ENCODE peak calls at places on chromosomes 7 and 10, in eight cellular contexts. B, W, L, A, Y, O, F and V are unnamed samples. For H3K4me1, the result is how much of the 10 kb centered on the place peaks cover.

GRCh38 chr10:133274751-133275682 is 1.7 kb downstream of the ADAM8 start:
- DNase-seq in B (no peak), W (no peak), L (no peak), A (peak), Y (peak), O (no peak), F (no peak), V (no peak)

GRCh38 chr7:148901178-148901577 is 17.1 kb upstream of the EZH2 start:
- DNase-seq in B (no peak), W (no peak), L (no peak), A (no peak), Y (no peak), O (no peak), F (no peak), V (no peak)

GRCh38 chr7:10643545-10643944 is 330.1 kb upstream of the PHF14 start:
- DNase-seq in B (no peak), W (no peak), L (no peak), A (no peak), Y (no peak), O (no peak), F (no peak), V (no peak)

GRCh38 chr10:88781206-88781605 is 21.3 kb upstream of the LIPM start:
- DNase-seq in B (no peak), W (no peak), L (no peak), A (no peak), Y (no peak), O (no peak), F (no peak), V (no peak)

GRCh38 chr7:75711634-75712494 is 26.9 kb downstream of the HIP1 start:
- DNase-seq in B (no peak), W (no peak), L (no peak), A (no peak), Y (no peak), O (no peak), F (no peak), V (no peak)

GRCh38 chr7:130294314-130294713 is 1.4 kb downstream of the CPA4 start:
- DNase-seq in B (no peak), W (no peak), L (no peak), A (no peak), Y (no peak), O (no peak), F (no peak), V (no peak)

GRCh38 chr7:100679927-100680588 is 6.5 kb downstream of the GNB2 start:
- DNase-seq in B (no peak), W (peak), L (peak), A (no peak), Y (peak), O (peak), F (no peak), V (no peak)

GRCh38 chr7:87689374-87689773 is 61.2 kb downstream of the RUNDC3B start:
- DNase-seq in B (no peak), W (no peak), L (no peak), A (no peak), Y (no peak), O (no peak), F (no peak), V (no peak)

GRCh38 chr7:70693300-70693689 is 438.6 kb upstream of the GALNT17 start:
- DNase-seq in B (no peak), W (no peak), L (peak), A (no peak), Y (no peak), O (no peak), F (peak), V (no peak)

GRCh38 chr10:113331971-113332370 is 220.9 kb upstream of the HABP2 start:
- DNase-seq in B (no peak), W (no peak), L (no peak), A (no peak), Y (no peak), O (no peak), F (no peak), V (no peak)

GRCh38 chr7:148794476-148794875 is 89.6 kb downstream of the EZH2 start:
- DNase-seq in B (no peak), W (no peak), L (no peak), A (no peak), Y (no peak), O (no peak), F (no peak), V (no peak)

GRCh38 chr7:30148951-30149459 is 14.2 kb downstream of the MTURN start:
- DNase-seq in B (no peak), W (peak), L (no peak), A (no peak), Y (no peak), O (no peak), F (no peak), V (no peak)

GRCh38 chr10:58638406-58638805 is 125.7 kb downstream of the BICC1 start:
- DNase-seq in B (peak), W (no peak), L (no peak), A (no peak), Y (no peak), O (no peak), F (no peak), V (no peak)

GRCh38 chr10:11789956-11790355 is 33.2 kb upstream of the PROSER2 start:
- DNase-seq in B (no peak), W (no peak), L (no peak), A (no peak), Y (no peak), O (no peak), F (no peak), V (no peak)

GRCh38 chr10:34717429-34717828 is 97.7 kb downstream of the PARD3 start:
- DNase-seq in B (no peak), W (no peak), L (no peak), A (no peak), Y (no peak), O (no peak), F (no peak), V (no peak)

GRCh38 chr7:30147223-30147622 is 12.4 kb downstream of the MTURN start:
- DNase-seq in B (no peak), W (no peak), L (no peak), A (no peak), Y (no peak), O (no peak), F (no peak), V (no peak)

GRCh38 chr10:50417486-50417905 is 166.2 kb upstream of the ASAH2 start:
- DNase-seq in B (no peak), W (peak), L (peak), A (no peak), Y (no peak), O (no peak), F (no peak), V (no peak)

GRCh38 chr10:122152544-122152943 is 118.6 kb upstream of the BTBD16 start:
- DNase-seq in B (no peak), W (no peak), L (no peak), A (no peak), Y (peak), O (peak), F (no peak), V (no peak)

GRCh38 chr10:124690971-124691370 is 53.2 kb downstream of the FAM53B start:
- DNase-seq in B (no peak), W (no peak), L (no peak), A (no peak), Y (no peak), O (no peak), F (no peak), V (no peak)

GRCh38 chr10:32139223-32140073 is 83.2 kb upstream of the KIF5B start:
- DNase-seq in B (peak), W (peak), L (peak), A (peak), Y (peak), O (peak), F (peak), V (peak)

GRCh38 chr10:126434235-126434634 is 46.0 kb upstream of the ADAM12 start:
- DNase-seq in B (no peak), W (no peak), L (no peak), A (no peak), Y (no peak), O (no peak), F (no peak), V (no peak)

GRCh38 chr10:93413252-93413689 is 68.9 kb downstream of the MYOF start:
- DNase-seq in B (no peak), W (no peak), L (no peak), A (no peak), Y (no peak), O (no peak), F (no peak), V (no peak)

DNA sequence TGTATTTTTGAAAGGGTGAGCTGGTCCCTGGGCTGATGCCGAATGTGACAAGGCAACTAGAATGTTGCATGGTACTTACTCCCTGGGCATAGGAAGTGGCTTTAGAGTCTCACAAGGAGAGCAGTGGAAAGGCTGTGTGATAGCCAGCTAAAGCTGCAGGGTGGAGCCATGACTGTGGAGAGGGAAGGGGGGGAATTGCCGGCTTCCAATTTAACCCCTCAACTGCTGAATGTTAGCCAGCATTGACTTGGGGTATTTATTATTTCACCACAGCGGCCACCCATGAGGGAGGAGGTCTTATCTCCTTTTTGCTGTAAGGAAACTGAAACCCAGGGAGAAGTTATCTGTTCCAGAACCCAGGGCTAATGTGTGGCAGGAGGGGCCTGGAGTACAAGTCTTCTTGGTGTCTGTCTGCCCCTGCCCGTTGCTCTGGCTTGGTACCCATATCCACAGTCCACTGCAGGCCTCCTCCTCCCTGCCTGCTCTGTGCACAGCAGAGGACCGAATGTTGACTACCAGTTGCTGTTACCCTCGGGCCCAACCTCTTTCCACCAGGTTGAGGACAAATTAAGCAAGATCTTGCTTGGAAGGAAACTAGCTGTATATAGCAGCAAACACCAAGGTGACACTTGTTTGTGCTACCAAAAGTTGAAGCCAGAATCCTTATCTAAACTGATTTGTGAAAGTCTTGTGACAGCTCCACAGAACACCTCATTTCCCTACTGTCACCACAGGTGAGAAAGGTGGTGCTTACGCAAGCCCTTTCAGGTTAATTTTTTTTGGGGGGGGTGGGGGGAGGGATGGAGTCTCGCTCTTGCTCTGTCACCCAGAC is 37.6 kb downstream of the WBP1L start:
- DNase-seq in B (no peak), W (peak), L (no peak), A (no peak), Y (no peak), O (no peak), F (no peak), V (peak)
- H3K4me1 ChIP-seq in B (under half), W (half or more), L (under half), A (under half), Y (under half), O (half or more), F (under half), V (under half)

DNA sequence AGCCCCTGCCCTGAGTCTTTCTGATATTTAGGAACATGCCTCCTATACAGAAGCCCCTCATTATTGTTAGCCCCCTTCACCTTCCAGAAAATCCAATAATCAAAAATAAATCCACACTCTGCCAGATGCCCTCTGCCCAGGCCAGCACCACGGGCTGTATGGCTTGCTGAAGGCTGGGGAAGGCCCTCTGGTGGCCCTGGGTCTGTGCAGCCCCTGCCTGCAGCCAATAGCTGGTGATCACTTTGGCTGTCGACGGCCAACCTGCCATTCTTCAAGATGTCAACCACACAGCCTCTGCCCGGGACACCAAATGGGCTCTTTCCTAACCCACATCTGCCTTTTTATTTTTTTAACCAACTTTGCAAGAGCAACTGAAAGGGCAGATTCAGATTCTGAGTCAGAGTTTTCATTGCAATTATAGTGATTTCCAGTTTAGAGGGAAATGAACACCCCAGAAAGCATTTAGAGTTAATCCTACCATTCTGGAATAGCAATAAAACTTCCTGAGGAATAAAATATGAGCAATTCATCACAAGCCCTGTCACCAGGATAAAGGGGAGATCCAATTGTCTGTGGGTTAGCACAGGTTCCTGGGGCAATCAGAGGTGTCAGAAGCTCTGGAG is 211.4 kb downstream of the GRID1 start:
- DNase-seq in B (peak), W (peak), L (peak), A (no peak), Y (no peak), O (no peak), F (no peak), V (peak)
- TF ChIP-seq CTCF in B (peak), W (peak), L (no peak), A (no peak), Y (no peak), O (no peak), F (no peak), V (peak)

GRCh38 chr10:80200687-80201086 is 4.7 kb downstream of the ANXA11 start:
- DNase-seq in B (no peak), W (no peak), L (no peak), A (no peak), Y (no peak), O (no peak), F (no peak), V (no peak)
- H3K4me1 ChIP-seq in B (under half), W (under half), L (under half), A (half or more), Y (half or more), O (half or more), F (half or more), V (under half)

DNA sequence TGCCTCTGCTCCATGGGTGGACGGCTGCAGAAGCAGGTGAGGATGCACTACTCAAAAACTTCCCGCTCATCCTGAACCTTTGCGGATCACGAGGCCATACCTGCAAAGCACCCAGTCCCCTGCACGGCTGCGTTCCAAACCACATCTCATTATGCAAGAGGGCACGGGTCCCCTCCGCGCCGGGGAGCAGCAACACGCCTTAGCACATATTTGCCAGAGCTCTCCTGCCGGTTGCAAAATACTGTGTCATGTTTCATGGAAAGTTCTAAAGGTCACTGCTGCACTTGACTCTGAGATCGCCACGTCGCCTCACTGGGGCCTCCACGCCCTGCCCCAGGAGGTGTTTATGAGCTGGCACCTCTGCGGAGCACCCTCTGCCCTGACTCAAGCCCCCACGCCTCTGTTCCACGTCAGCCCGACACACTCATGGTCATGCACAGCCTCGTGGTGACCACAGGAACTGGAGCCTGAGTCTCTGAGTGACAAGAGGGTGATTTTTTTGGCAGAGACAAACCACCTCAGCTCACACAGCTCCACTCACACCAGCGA is 131.8 kb downstream of the PRKAG2 start:
- DNase-seq in B (no peak), W (no peak), L (no peak), A (peak), Y (peak), O (peak), F (peak), V (peak)
- TF ChIP-seq CTCF in B (no peak), W (no peak), L (peak), A (peak), Y (peak), O (peak), F (peak), V (peak)

GRCh38 chr7:137989590-137989989 is 12.3 kb downstream of the CREB3L2 start:
- DNase-seq in B (no peak), W (no peak), L (no peak), A (no peak), Y (no peak), O (no peak), F (no peak), V (no peak)
- H3K4me1 ChIP-seq in B (under half), W (under half), L (under half), A (under half), Y (half or more), O (under half), F (under half), V (under half)

GRCh38 chr10:70478191-70479160 is at the start of gene PALD1:
- DNase-seq in B (peak), W (peak), L (peak), A (peak), Y (peak), O (peak), F (peak), V (peak)

GRCh38 chr10:70479626-70480253 is 1.2 kb downstream of the PALD1 start:
- DNase-seq in B (no peak), W (peak), L (no peak), A (no peak), Y (peak), O (peak), F (no peak), V (no peak)

GRCh38 chr10:70477661-70478162 is 855 bp upstream of the PALD1 start:
- DNase-seq in B (no peak), W (peak), L (peak), A (peak), Y (peak), O (peak), F (no peak), V (peak)

GRCh38 chr10:70480254-70480861 is 1.8 kb downstream of the PALD1 start:
- DNase-seq in B (no peak), W (no peak), L (no peak), A (no peak), Y (peak), O (peak), F (no peak), V (no peak)

GRCh38 chr10:70479161-70479531 is 579 bp downstream of the PALD1 start:
- DNase-seq in B (no peak), W (peak), L (no peak), A (no peak), Y (no peak), O (no peak), F (no peak), V (peak)
- TF ChIP-seq CTCF in B (peak), W (peak), L (no peak), A (no peak), Y (no peak), O (no peak), F (no peak), V (peak)